ENCODE peak calls at places on chromosome 16, in four cellular contexts. B is K562, K is H1, L is HepG2. X is an unnamed sample.

GRCh38 chr16:1509307-1510221 is 16.4 kb downstream of the TELO2 start:
- DNase-seq in B (no peak), K (no peak), L (no peak), X (no peak)

GRCh38 chr16:11844499-11844898 is 6.8 kb downstream of the RSL1D1 start:
- DNase-seq in B (no peak), K (no peak), L (no peak), X (no peak)

GRCh38 chr16:52603015-52603414 is 56.1 kb upstream of the TOX3 start:
- DNase-seq in B (no peak), K (no peak), L (no peak), X (no peak)

GRCh38 chr16:15958703-15959348 is 9.4 kb downstream of the ABCC1 start:
- DNase-seq in B (no peak), K (no peak), L (no peak), X (no peak)

GRCh38 chr16:31519746-31520145 is 8.0 kb upstream of the AHSP start:
- DNase-seq in B (no peak), K (no peak), L (no peak), X (no peak)

GRCh38 chr16:75138636-75139035 is 9.7 kb upstream of the ZFP1 start:
- DNase-seq in B (no peak), K (no peak), L (no peak), X (no peak)

GRCh38 chr16:58471209-58471975 is 28.6 kb upstream of the NDRG4 start:
- DNase-seq in B (no peak), K (no peak), L (no peak), X (no peak)

GRCh38 chr16:2471016-2471652 is at the start of gene NTN3:
- DNase-seq in B (peak), K (no peak), L (no peak), X (no peak)

GRCh38 chr16:9901-10665 is 43.3 kb downstream of the POLR3K start:
- DNase-seq in B (no peak), K (no peak), L (no peak), X (no peak)

GRCh38 chr16:88815901-88816589 is 4.3 kb upstream of the APRT start:
- DNase-seq in B (no peak), K (no peak), L (peak), X (no peak)

GRCh38 chr16:35565626-35566025 is 2106.2 kb downstream of the TP53TG3F start:
- DNase-seq in B (no peak), K (no peak), L (no peak), X (no peak)

GRCh38 chr16:9079430-9079812 is 12.0 kb upstream of the HAPSTR1 start:
- DNase-seq in B (no peak), K (no peak), L (no peak), X (no peak)

GRCh38 chr16:9316615-9317014 is 225.2 kb downstream of the HAPSTR1 start:
- DNase-seq in B (no peak), K (no peak), L (peak), X (no peak)

GRCh38 chr16:10878644-10879498 is 1.9 kb downstream of the CIITA start:
- DNase-seq in B (no peak), K (no peak), L (no peak), X (no peak)

GRCh38 chr16:4272114-4272954 is 489 bp downstream of the TFAP4 start:
- DNase-seq in B (peak), K (no peak), L (peak), X (no peak)

GRCh38 chr16:17970816-17971291 is 365.7 kb downstream of the NPIPA8 start:
- DNase-seq in B (no peak), K (no peak), L (no peak), X (no peak)

GRCh38 chr16:90057738-90058173 is 19.4 kb downstream of the PRDM7 start:
- DNase-seq in B (peak), K (no peak), L (peak), X (no peak)

GRCh38 chr16:9539346-9539745 is 447.9 kb downstream of the HAPSTR1 start:
- DNase-seq in B (no peak), K (no peak), L (no peak), X (no peak)

GRCh38 chr16:77297996-77298637 is 98.9 kb downstream of the SYCE1L start:
- DNase-seq in B (no peak), K (no peak), L (no peak), X (no peak)

GRCh38 chr16:68526143-68526781 is 12.8 kb upstream of the ZFP90 start:
- DNase-seq in B (no peak), K (no peak), L (peak), X (no peak)

GRCh38 chr16:89737341-89738071 is 16.2 kb downstream of the ZNF276 start:
- DNase-seq in B (no peak), K (no peak), L (no peak), X (no peak)

GRCh38 chr16:68331879-68332410 is 21.1 kb downstream of the PRMT7 start:
- DNase-seq in B (no peak), K (no peak), L (peak), X (no peak)

DNA sequence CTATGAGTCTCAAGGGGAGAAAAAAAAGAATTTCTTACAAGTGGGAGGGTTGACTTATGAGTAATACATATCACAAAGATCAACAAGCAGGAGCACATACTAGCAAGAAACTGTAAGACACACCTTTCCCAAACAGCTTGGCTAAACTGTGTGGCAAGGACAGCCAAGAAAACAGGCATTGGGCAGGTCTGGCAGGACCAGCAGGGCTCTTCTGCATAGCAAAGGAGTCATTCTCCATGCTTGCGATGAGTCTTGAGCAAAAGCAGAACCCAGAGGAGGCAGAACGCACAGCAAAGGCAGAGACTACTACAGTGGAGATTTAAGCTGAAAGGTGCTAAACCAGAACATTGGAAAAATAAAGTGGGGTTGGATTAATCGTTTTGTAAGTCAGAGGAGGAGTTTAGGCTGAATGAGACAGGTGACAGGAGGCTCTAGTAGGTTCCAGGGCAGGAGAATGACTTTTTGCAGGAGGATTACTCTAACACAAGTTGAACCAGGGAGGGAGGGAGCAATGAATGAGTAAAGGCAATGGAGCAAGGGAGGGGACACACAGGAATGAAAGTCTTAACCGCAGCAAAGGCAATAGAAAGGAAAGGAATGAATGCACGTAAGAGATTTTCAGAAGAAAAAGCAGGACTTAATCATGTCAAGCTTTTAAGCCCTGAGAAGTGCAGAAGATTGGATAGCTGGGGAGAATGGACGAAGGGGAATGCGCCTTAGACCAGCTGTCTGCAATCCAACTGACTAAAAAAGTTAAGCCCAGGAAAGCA is 2.7 kb downstream of the N4BP1 start:
- DNase-seq in B (no peak), K (no peak), L (no peak), X (no peak)
- TF ChIP-seq BRCA1 in B (no peak), K (no peak), L (no peak), X (no peak)

GRCh38 chr16:80954985-80955384 is 51.7 kb downstream of the CMC2 start:
- DNase-seq in B (no peak), K (no peak), L (peak), X (no peak)

GRCh38 chr16:80947708-80948615 is 58.7 kb downstream of the CMC2 start:
- DNase-seq in B (no peak), K (no peak), L (no peak), X (no peak)

GRCh38 chr16:80947239-80947638 is 59.4 kb downstream of the CMC2 start:
- DNase-seq in B (no peak), K (no peak), L (no peak), X (no peak)

GRCh38 chr16:80946481-80946880 is 60.2 kb downstream of the CMC2 start:
- DNase-seq in B (no peak), K (no peak), L (no peak), X (no peak)

DNA sequence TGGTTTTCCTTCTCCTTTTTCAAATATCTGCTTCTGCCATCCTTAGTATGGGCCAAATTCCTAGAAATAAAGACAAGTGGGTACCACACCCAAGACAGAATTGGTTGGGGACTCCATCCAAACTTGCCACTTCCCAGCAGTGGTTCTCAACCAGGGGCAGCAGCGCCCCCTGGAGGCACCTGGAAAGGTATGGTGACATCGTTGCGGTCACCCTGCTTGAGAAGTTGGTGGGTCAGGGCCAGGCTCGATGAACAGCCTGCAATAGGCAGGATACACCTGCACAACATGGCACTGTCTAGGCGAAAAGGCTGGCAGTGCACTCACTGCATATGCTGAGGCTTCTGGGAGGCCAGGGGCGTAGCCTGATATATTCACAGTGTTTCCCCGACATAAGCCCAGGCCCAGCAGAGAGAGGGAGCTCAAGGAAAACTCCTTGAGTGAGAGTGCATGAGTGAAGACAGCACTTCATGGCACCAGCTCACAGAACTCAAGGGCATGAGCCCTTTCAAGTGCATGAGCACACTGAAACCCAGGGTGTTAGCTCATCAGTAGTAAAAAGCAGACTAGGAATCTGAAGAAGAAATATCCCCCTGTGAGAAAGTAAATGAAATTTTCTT is 57.7 kb downstream of the CMC2 start:
- DNase-seq in B (peak), K (no peak), L (peak), X (no peak)
- TF ChIP-seq BRCA1 in B (no peak), K (no peak), L (no peak), X (no peak)

GRCh38 chr16:85642762-85643281 is 29.7 kb downstream of the GSE1 start:
- DNase-seq in B (no peak), K (no peak), L (no peak), X (no peak)

GRCh38 chr16:85640254-85640558 is 27.1 kb downstream of the GSE1 start:
- DNase-seq in B (no peak), K (no peak), L (no peak), X (no peak)

GRCh38 chr16:85640606-85641005 is 27.5 kb downstream of the GSE1 start:
- DNase-seq in B (no peak), K (no peak), L (no peak), X (no peak)

GRCh38 chr16:85641305-85641704 is 28.2 kb downstream of the GSE1 start:
- DNase-seq in B (no peak), K (no peak), L (no peak), X (no peak)

DNA sequence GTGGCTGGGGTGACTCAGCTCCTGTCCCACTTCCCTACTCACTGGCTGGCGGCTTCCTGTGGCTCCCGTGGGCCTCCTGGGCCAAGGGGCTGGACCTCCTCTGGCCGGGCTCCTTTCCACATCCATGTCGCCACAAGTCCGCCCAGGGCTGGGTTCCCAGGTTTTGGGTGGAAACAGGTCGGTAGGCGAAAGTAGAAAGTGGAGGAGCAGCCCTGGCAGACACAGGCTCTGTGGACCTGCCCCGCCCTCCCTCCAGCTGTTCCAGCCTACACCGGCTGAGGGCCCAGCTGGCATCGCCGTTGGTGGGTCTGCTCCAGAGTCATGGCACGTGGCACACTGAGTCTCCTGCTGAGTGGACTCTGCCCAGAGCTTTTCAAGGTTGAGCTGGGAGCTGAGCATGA is 28.7 kb downstream of the GSE1 start:
- DNase-seq in B (no peak), K (no peak), L (no peak), X (no peak)
- TF ChIP-seq BRCA1 in B (no peak), K (no peak), L (no peak), X (no peak)

DNA sequence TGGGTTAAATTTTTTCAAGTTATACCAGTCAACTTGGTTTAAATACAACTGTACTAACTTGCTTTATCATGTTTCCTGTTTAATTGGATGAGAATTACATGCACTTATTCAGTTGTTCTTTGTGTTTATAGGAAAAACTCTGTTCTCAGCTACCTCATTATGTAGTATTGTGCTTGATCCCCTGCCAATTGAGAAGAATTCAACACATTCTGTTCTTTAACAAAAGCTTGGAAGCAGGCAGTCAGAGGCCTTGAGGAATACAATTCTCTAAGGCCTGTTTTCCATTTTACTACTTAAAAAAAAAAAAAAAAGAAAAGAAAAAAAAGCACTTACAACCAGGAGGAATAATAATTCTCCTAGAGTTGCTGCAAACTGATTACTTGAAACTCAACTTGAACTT is 60.6 kb upstream of the CMIP start:
- DNase-seq in B (no peak), K (no peak), L (no peak), X (no peak)
- TF ChIP-seq BRCA1 in B (no peak), K (no peak), L (no peak), X (no peak)

GRCh38 chr16:65572156-65572555 is 450.3 kb upstream of the CDH11 start:
- DNase-seq in B (no peak), K (no peak), L (no peak), X (no peak)
- TF ChIP-seq BRCA1 in B (no peak), K (no peak), L (no peak), X (no peak)

GRCh38 chr16:86002178-86002577 is 103.2 kb downstream of the IRF8 start:
- DNase-seq in B (no peak), K (no peak), L (no peak), X (peak)

GRCh38 chr16:85998178-85998867 is 99.4 kb downstream of the IRF8 start:
- DNase-seq in B (no peak), K (no peak), L (no peak), X (no peak)

GRCh38 chr16:85996843-85997242 is 97.9 kb downstream of the IRF8 start:
- DNase-seq in B (no peak), K (no peak), L (no peak), X (no peak)

GRCh38 chr16:85999778-86000177 is 100.8 kb downstream of the IRF8 start:
- DNase-seq in B (no peak), K (no peak), L (no peak), X (no peak)

DNA sequence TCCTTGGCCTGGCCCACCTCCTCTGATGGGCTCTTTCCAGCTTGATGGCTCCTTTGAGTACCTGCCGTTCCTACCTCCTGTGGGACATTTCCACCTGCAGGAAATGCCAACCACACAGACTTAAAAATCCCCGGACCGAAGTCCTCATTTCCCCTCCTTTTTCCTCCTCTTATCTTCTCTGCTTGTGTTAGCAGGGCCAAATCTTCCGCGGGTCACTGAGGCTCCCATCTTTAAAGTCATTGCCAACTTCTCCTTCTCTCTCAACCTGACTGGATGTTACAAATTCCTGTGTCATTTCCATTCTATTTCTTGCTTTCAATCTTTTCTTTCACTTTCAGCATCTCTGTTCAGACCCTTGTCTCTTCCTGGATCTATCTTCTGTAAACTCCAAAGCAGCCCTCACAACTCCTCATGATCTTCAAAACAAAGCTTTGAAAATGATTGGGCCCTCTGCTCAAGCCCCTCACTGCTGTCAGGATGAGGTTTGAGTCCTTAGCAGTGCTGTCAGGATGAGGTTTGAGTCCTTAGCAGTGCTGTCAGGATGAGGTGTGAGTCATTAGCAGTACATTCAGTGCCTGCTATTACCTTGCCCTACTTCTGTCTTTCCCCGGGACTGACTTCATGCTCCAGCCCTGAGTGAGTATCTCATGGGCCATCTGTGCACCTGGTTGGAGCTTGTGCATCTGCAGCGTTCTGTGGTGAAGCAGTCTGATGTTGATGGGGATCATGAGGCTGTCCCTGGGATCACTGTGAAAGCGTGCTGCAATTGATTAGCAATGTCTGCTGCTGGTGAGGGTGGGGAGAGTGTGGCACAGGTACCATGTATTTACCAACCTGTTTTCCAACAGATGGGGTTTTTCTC is 100.1 kb downstream of the IRF8 start:
- DNase-seq in B (no peak), K (no peak), L (no peak), X (no peak)
- TF ChIP-seq BRCA1 in B (no peak), K (no peak), L (no peak), X (no peak)

GRCh38 chr16:86512301-86512859 is 2.1 kb downstream of the FOXF1 start:
- DNase-seq in B (no peak), K (no peak), L (no peak), X (no peak)
- TF ChIP-seq BRCA1 in B (no peak), K (no peak), L (no peak), X (no peak)

GRCh38 chr16:71358464-71359031 is at the start of gene CALB2:
- DNase-seq in B (peak), K (peak), L (peak), X (no peak)

GRCh38 chr16:71357681-71358080 is 842 bp upstream of the CALB2 start:
- DNase-seq in B (no peak), K (no peak), L (no peak), X (no peak)

GRCh38 chr16:71364306-71364705 is 5.8 kb downstream of the CALB2 start:
- DNase-seq in B (no peak), K (no peak), L (no peak), X (no peak)

GRCh38 chr16:71359431-71359830 is 908 bp downstream of the CALB2 start:
- DNase-seq in B (no peak), K (no peak), L (no peak), X (no peak)

DNA sequence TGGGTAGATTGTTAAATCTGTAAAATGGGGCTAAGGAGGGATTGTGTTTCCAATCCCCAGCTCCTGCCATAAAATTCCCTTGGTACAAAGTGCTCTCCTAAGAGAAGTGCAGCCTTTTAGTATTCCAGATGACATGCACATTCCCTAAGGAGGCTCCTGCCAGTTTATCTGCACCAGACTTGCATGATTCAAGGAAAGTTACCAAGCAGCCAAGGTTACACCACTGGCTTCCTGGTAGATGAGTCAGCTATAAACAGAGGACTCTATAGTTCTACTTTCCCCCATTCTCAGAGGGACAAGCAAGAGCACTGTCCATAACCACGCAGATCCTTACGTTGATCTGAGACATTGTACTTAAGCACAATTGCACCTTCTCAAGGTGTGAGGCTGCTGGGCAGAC is 1.9 kb downstream of the CALB2 start:
- DNase-seq in B (peak), K (no peak), L (peak), X (no peak)
- TF ChIP-seq BRCA1 in B (no peak), K (no peak), L (no peak), X (no peak)

GRCh38 chr16:21626659-21627277 is 25.6 kb downstream of the IGSF6 start:
- DNase-seq in B (no peak), K (no peak), L (peak), X (no peak)
- TF ChIP-seq BRCA1 in B (no peak), K (no peak), L (no peak), X (no peak)

DNA sequence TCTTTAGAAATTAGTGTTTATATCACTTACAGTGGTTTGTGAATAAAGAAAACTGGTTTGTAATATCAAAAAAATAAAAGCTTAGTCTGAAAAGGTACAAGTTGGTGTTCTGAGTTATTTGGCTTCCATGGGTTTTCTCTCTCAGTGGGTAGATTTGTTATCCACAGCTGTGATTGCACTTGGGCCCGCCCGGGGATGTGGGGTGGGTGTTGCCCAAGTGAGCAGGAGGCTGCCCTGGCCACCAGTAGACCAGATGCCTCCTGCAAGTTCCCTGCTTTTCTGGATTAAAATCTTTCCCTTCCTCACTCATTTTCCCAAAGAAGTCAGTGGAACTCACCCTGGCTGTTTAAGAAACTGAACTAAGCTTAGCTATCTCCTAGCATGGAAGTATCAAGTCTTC is 380.6 kb downstream of the RBFOX1 start:
- DNase-seq in B (no peak), K (no peak), L (no peak), X (no peak)
- TF ChIP-seq BRCA1 in B (no peak), K (no peak), L (no peak), X (no peak)